ENCODE peak calls at places on chromosomes 11 and 22, in nine cellular contexts. One of them, this sample, is unnamed.

GRCh38 chr11:111194789-111195188 is 50.7 kb upstream of the POU2AF2 start:
- DNase-seq in GM10248: no peak
- DNase-seq in cardiac fibroblast: no peak
- DNase-seq in tibial nerve: no peak
- DNase-seq in lower lobe of right lung: no peak
- DNase-seq in progenitor cell of endocrine pancreas: no peak
- DNase-seq in D721Med: no peak
- DNase-seq in fibroblast of villous mesenchyme: peak
- DNase-seq in endothelial cell: no peak
- DNase-seq in this sample: no peak

GRCh38 chr11:66362481-66363147 is 8.9 kb downstream of the SLC29A2 start:
- DNase-seq in GM10248: no peak
- DNase-seq in cardiac fibroblast: no peak
- DNase-seq in tibial nerve: no peak
- DNase-seq in lower lobe of right lung: no peak
- DNase-seq in progenitor cell of endocrine pancreas: no peak
- DNase-seq in D721Med: no peak
- DNase-seq in fibroblast of villous mesenchyme: no peak
- DNase-seq in endothelial cell: no peak
- DNase-seq in this sample: no peak

GRCh38 chr11:77636738-77637344 is 753 bp downstream of the CLNS1A start:
- DNase-seq in GM10248: peak
- DNase-seq in cardiac fibroblast: no peak
- DNase-seq in tibial nerve: no peak
- DNase-seq in lower lobe of right lung: no peak
- DNase-seq in progenitor cell of endocrine pancreas: no peak
- DNase-seq in D721Med: no peak
- DNase-seq in fibroblast of villous mesenchyme: no peak
- DNase-seq in endothelial cell: no peak
- DNase-seq in this sample: peak

GRCh38 chr11:93585758-93586157 is 42.6 kb upstream of the SMCO4 start:
- DNase-seq in GM10248: no peak
- DNase-seq in cardiac fibroblast: peak
- DNase-seq in tibial nerve: no peak
- DNase-seq in lower lobe of right lung: no peak
- DNase-seq in progenitor cell of endocrine pancreas: no peak
- DNase-seq in D721Med: no peak
- DNase-seq in fibroblast of villous mesenchyme: peak
- DNase-seq in endothelial cell: no peak
- DNase-seq in this sample: no peak

GRCh38 chr11:3939211-3939610 is 83.7 kb downstream of the STIM1 start:
- DNase-seq in GM10248: no peak
- DNase-seq in cardiac fibroblast: peak
- DNase-seq in tibial nerve: no peak
- DNase-seq in lower lobe of right lung: no peak
- DNase-seq in progenitor cell of endocrine pancreas: no peak
- DNase-seq in D721Med: no peak
- DNase-seq in fibroblast of villous mesenchyme: peak
- DNase-seq in endothelial cell: no peak
- DNase-seq in this sample: no peak

GRCh38 chr22:46119729-46120419 is 30.5 kb upstream of the PPARA start:
- DNase-seq in GM10248: no peak
- DNase-seq in cardiac fibroblast: peak
- DNase-seq in tibial nerve: no peak
- DNase-seq in lower lobe of right lung: no peak
- DNase-seq in progenitor cell of endocrine pancreas: no peak
- DNase-seq in D721Med: no peak
- DNase-seq in fibroblast of villous mesenchyme: peak
- DNase-seq in endothelial cell: no peak
- DNase-seq in this sample: no peak

GRCh38 chr22:35441489-35442100 is 41.7 kb downstream of the MCM5 start:
- DNase-seq in GM10248: no peak
- DNase-seq in cardiac fibroblast: no peak
- DNase-seq in tibial nerve: no peak
- DNase-seq in lower lobe of right lung: no peak
- DNase-seq in progenitor cell of endocrine pancreas: no peak
- DNase-seq in D721Med: no peak
- DNase-seq in fibroblast of villous mesenchyme: no peak
- DNase-seq in endothelial cell: no peak
- DNase-seq in this sample: no peak

GRCh38 chr22:46830001-46830715 is 67.7 kb downstream of the TBC1D22A start:
- DNase-seq in GM10248: no peak
- DNase-seq in cardiac fibroblast: peak
- DNase-seq in tibial nerve: peak
- DNase-seq in lower lobe of right lung: no peak
- DNase-seq in progenitor cell of endocrine pancreas: no peak
- DNase-seq in D721Med: no peak
- DNase-seq in fibroblast of villous mesenchyme: peak
- DNase-seq in endothelial cell: no peak
- DNase-seq in this sample: no peak

GRCh38 chr22:34800265-34800664 is 265.7 kb upstream of the ISX start:
- DNase-seq in GM10248: no peak
- DNase-seq in cardiac fibroblast: no peak
- DNase-seq in tibial nerve: no peak
- DNase-seq in lower lobe of right lung: no peak
- DNase-seq in progenitor cell of endocrine pancreas: no peak
- DNase-seq in D721Med: no peak
- DNase-seq in fibroblast of villous mesenchyme: no peak
- DNase-seq in endothelial cell: no peak
- DNase-seq in this sample: no peak

GRCh38 chr22:17243524-17243923 is 24.3 kb upstream of the ADA2 start:
- DNase-seq in GM10248: peak
- DNase-seq in cardiac fibroblast: no peak
- DNase-seq in tibial nerve: no peak
- DNase-seq in lower lobe of right lung: peak
- DNase-seq in progenitor cell of endocrine pancreas: no peak
- DNase-seq in D721Med: no peak
- DNase-seq in fibroblast of villous mesenchyme: no peak
- DNase-seq in endothelial cell: no peak
- DNase-seq in this sample: peak

GRCh38 chr11:116335078-116335477 is 437.7 kb downstream of the BUD13 start:
- DNase-seq in GM10248: no peak
- DNase-seq in cardiac fibroblast: no peak
- DNase-seq in tibial nerve: no peak
- DNase-seq in lower lobe of right lung: no peak
- DNase-seq in progenitor cell of endocrine pancreas: no peak
- DNase-seq in D721Med: no peak
- DNase-seq in fibroblast of villous mesenchyme: no peak
- DNase-seq in endothelial cell: no peak
- DNase-seq in this sample: no peak

GRCh38 chr11:103202048-103202651 is 92.9 kb downstream of the DYNC2H1 start:
- DNase-seq in GM10248: peak
- DNase-seq in cardiac fibroblast: peak
- DNase-seq in tibial nerve: no peak
- DNase-seq in lower lobe of right lung: no peak
- DNase-seq in progenitor cell of endocrine pancreas: no peak
- DNase-seq in D721Med: no peak
- DNase-seq in fibroblast of villous mesenchyme: peak
- DNase-seq in endothelial cell: no peak
- DNase-seq in this sample: peak

GRCh38 chr11:86592047-86592564 is 80.3 kb downstream of the ME3 start:
- DNase-seq in GM10248: no peak
- DNase-seq in cardiac fibroblast: peak
- DNase-seq in tibial nerve: no peak
- DNase-seq in lower lobe of right lung: no peak
- DNase-seq in progenitor cell of endocrine pancreas: no peak
- DNase-seq in D721Med: no peak
- DNase-seq in fibroblast of villous mesenchyme: peak
- DNase-seq in endothelial cell: no peak
- DNase-seq in this sample: no peak

DNA sequence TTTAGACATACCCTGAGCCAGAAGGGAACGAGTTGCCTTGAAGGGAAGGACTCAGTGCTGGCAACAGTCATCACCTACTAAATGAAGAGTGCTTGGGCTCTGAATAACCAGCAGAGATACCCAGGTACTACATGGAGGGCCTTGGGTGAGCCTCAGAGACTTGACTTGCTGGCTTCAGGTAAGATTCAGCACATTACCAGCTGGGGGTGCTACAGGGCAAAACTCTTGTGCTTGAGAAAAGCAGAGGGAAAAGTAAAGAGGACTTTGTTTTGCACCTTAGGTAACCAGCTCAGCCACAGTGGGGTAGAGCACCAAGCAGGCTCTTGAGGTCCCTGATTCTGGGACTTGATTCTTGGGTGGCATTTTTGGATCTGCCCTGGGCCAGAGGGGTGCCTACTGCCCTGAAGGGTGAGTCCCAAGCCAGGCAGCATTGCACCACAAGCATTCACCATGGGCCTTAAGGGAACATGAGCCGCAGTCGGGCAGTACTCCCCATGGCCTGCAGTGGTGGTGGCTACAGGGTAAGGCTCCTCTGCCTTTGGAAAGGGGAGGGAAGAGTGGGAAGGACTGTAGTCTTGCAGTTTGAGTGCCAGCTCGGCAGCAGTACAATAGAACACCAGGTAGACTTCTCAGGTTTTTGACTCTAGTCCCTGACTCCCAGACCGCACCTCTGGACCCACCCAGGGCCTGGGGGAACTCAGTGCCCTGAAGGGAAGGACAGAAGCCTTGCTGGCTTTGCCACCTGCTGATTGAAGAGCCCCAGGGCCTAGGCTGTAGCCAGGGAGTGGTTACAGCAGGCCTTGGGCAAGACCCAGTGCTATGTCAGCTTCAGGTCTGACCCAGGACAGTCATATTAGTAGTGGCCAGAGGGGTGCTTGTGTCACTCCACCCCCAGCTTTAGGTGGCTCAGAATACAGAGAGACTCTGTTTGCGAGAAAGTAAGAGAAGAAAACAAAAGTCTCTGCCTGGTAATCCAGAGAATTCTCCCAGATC is 22.7 kb upstream of the PLEKHA7 start:
- DNase-seq in GM10248: no peak
- DNase-seq in cardiac fibroblast: no peak
- DNase-seq in tibial nerve: no peak
- DNase-seq in lower lobe of right lung: no peak
- DNase-seq in progenitor cell of endocrine pancreas: no peak
- DNase-seq in D721Med: no peak
- DNase-seq in fibroblast of villous mesenchyme: no peak
- DNase-seq in endothelial cell: no peak
- DNase-seq in this sample: no peak
- TF ChIP-seq CTCF in GM10248: peak
- TF ChIP-seq CTCF in cardiac fibroblast: no peak
- TF ChIP-seq CTCF in tibial nerve: no peak
- TF ChIP-seq CTCF in lower lobe of right lung: no peak
- TF ChIP-seq CTCF in progenitor cell of endocrine pancreas: peak
- TF ChIP-seq CTCF in D721Med: no peak
- TF ChIP-seq CTCF in fibroblast of villous mesenchyme: peak
- TF ChIP-seq CTCF in endothelial cell: no peak
- TF ChIP-seq CTCF in this sample: no peak

DNA sequence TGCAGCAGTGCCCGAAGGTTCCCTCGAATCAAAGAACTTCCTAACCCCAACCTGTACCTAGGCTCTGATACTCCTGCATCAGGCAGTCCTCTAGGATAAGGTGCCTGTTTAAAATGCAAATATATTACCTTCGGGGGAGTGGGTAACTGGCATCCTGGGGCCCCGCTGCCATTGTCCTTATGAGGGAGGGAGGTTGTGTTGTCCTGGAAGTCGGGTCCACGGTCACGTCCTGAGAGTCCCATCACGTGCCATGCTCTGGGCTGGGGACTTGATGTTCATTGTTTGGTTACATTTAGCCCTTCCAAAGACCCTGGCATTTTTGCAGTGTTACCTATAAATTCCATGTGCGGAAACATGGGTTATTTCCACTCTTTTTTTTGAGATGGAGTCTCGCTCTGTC is 67.6 kb downstream of the PARVB start:
- DNase-seq in GM10248: no peak
- DNase-seq in cardiac fibroblast: no peak
- DNase-seq in tibial nerve: no peak
- DNase-seq in lower lobe of right lung: no peak
- DNase-seq in progenitor cell of endocrine pancreas: no peak
- DNase-seq in D721Med: no peak
- DNase-seq in fibroblast of villous mesenchyme: no peak
- DNase-seq in endothelial cell: no peak
- DNase-seq in this sample: no peak
- TF ChIP-seq CTCF in GM10248: no peak
- TF ChIP-seq CTCF in cardiac fibroblast: no peak
- TF ChIP-seq CTCF in tibial nerve: no peak
- TF ChIP-seq CTCF in lower lobe of right lung: no peak
- TF ChIP-seq CTCF in progenitor cell of endocrine pancreas: no peak
- TF ChIP-seq CTCF in D721Med: no peak
- TF ChIP-seq CTCF in fibroblast of villous mesenchyme: no peak
- TF ChIP-seq CTCF in endothelial cell: no peak
- TF ChIP-seq CTCF in this sample: no peak

DNA sequence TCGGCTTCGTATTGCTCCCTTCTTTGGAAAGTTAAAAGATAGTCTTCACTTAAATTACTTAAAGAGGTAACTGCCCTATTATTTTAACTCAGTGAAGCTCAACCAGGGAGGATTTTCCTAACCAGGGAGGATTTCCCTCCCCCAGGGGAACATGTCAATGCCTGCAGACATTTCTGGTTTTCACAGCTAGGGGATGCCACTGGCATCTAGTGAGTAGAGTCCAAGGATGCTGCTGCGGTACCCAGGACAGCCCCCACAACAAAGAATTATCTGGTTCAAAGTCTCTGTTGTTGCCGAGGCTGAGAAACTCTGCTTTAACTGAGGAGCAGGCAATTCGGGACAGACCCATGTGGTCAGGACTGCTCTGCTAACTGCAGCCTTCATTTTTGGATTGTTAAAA is 82.2 kb downstream of the DEPDC5 start:
- DNase-seq in GM10248: no peak
- DNase-seq in cardiac fibroblast: no peak
- DNase-seq in tibial nerve: no peak
- DNase-seq in lower lobe of right lung: no peak
- DNase-seq in progenitor cell of endocrine pancreas: no peak
- DNase-seq in D721Med: no peak
- DNase-seq in fibroblast of villous mesenchyme: no peak
- DNase-seq in endothelial cell: no peak
- DNase-seq in this sample: no peak
- TF ChIP-seq CTCF in GM10248: no peak
- TF ChIP-seq CTCF in cardiac fibroblast: peak
- TF ChIP-seq CTCF in tibial nerve: no peak
- TF ChIP-seq CTCF in lower lobe of right lung: no peak
- TF ChIP-seq CTCF in progenitor cell of endocrine pancreas: no peak
- TF ChIP-seq CTCF in D721Med: no peak
- TF ChIP-seq CTCF in fibroblast of villous mesenchyme: no peak
- TF ChIP-seq CTCF in endothelial cell: no peak
- TF ChIP-seq CTCF in this sample: no peak

DNA sequence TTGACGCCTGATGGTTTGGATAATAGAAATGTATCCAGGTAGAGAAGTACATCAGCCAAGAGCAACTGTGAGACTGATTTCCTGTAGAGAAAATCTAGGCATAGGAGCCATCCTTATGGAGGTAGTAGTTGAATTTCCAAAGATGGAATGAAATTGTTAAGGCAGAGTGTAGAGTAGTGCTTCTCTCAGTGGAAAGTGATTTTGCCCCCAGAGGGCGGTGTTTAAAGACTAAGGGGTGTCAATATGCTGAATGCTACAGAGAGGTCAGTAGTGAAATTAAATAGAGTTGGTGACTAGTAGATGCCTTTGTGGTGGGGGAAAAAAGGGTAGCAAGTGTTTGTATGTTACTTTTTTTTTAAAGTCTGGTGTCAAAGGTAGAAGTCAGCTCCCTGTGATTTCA is 54.5 kb downstream of the TRIM44 start:
- DNase-seq in GM10248: no peak
- DNase-seq in cardiac fibroblast: no peak
- DNase-seq in tibial nerve: no peak
- DNase-seq in lower lobe of right lung: no peak
- DNase-seq in progenitor cell of endocrine pancreas: no peak
- DNase-seq in D721Med: no peak
- DNase-seq in fibroblast of villous mesenchyme: no peak
- DNase-seq in endothelial cell: no peak
- DNase-seq in this sample: no peak
- TF ChIP-seq CTCF in GM10248: no peak
- TF ChIP-seq CTCF in cardiac fibroblast: no peak
- TF ChIP-seq CTCF in tibial nerve: no peak
- TF ChIP-seq CTCF in lower lobe of right lung: no peak
- TF ChIP-seq CTCF in progenitor cell of endocrine pancreas: peak
- TF ChIP-seq CTCF in D721Med: peak
- TF ChIP-seq CTCF in fibroblast of villous mesenchyme: peak
- TF ChIP-seq CTCF in endothelial cell: no peak
- TF ChIP-seq CTCF in this sample: no peak

This sample was measured in GM13976.